ENCODE peak calls at places on chromosomes 12 and 14, in nine cellular contexts. One of them, this sample, is unnamed.

GRCh38 chr12:72901685-72902084 is 629.5 kb downstream of the TRHDE start:
- DNase-seq in cardiac muscle cell: no peak
- DNase-seq in EH: no peak
- DNase-seq in ELR: peak; percentile 4
- DNase-seq in left lobe of liver: no peak
- DNase-seq in GM13976: no peak
- DNase-seq in heart right ventricle: no peak
- DNase-seq in T-helper 9 cell: no peak
- DNase-seq in hypothalamus: no peak
- DNase-seq in this sample: no peak

GRCh38 chr12:28890664-28891063 is 258.4 kb upstream of the FAR2 start:
- DNase-seq in cardiac muscle cell: no peak
- DNase-seq in EH: no peak
- DNase-seq in ELR: no peak
- DNase-seq in left lobe of liver: no peak
- DNase-seq in GM13976: no peak
- DNase-seq in heart right ventricle: no peak
- DNase-seq in T-helper 9 cell: no peak
- DNase-seq in hypothalamus: no peak
- DNase-seq in this sample: no peak

GRCh38 chr12:68609955-68610434 is 704 bp upstream of the RAP1B start:
- DNase-seq in cardiac muscle cell: peak; percentile 4
- DNase-seq in EH: peak; percentile 48
- DNase-seq in ELR: peak; percentile 58
- DNase-seq in left lobe of liver: no peak
- DNase-seq in GM13976: no peak
- DNase-seq in heart right ventricle: peak; percentile 24
- DNase-seq in T-helper 9 cell: no peak
- DNase-seq in hypothalamus: no peak
- DNase-seq in this sample: no peak

GRCh38 chr14:68840454-68840853 is 47.6 kb upstream of the ZFP36L1 start:
- DNase-seq in cardiac muscle cell: no peak
- DNase-seq in EH: no peak
- DNase-seq in ELR: no peak
- DNase-seq in left lobe of liver: no peak
- DNase-seq in GM13976: no peak
- DNase-seq in heart right ventricle: no peak
- DNase-seq in T-helper 9 cell: no peak
- DNase-seq in hypothalamus: no peak
- DNase-seq in this sample: no peak

GRCh38 chr12:27383429-27384260 is 51.0 kb downstream of the BMAL2 start:
- DNase-seq in cardiac muscle cell: peak; percentile 70
- DNase-seq in EH: peak; percentile 86
- DNase-seq in ELR: peak; percentile 91
- DNase-seq in left lobe of liver: peak; percentile 71
- DNase-seq in GM13976: peak; percentile 73
- DNase-seq in heart right ventricle: peak; percentile 74
- DNase-seq in T-helper 9 cell: peak; percentile 40
- DNase-seq in hypothalamus: peak; percentile 32
- DNase-seq in this sample: peak; percentile 26

GRCh38 chr12:87818416-87818815 is 210.8 kb downstream of the C12orf50 start:
- DNase-seq in cardiac muscle cell: no peak
- DNase-seq in EH: no peak
- DNase-seq in ELR: no peak
- DNase-seq in left lobe of liver: no peak
- DNase-seq in GM13976: no peak
- DNase-seq in heart right ventricle: no peak
- DNase-seq in T-helper 9 cell: no peak
- DNase-seq in hypothalamus: no peak
- DNase-seq in this sample: no peak

GRCh38 chr12:21438643-21439042 is 1.2 kb downstream of the PYROXD1 start:
- DNase-seq in cardiac muscle cell: no peak
- DNase-seq in EH: no peak
- DNase-seq in ELR: no peak
- DNase-seq in left lobe of liver: no peak
- DNase-seq in GM13976: no peak
- DNase-seq in heart right ventricle: no peak
- DNase-seq in T-helper 9 cell: no peak
- DNase-seq in hypothalamus: no peak
- DNase-seq in this sample: no peak

GRCh38 chr14:54788701-54789100 is 113.9 kb downstream of the GCH1 start:
- DNase-seq in cardiac muscle cell: no peak
- DNase-seq in EH: no peak
- DNase-seq in ELR: no peak
- DNase-seq in left lobe of liver: peak; percentile 39
- DNase-seq in GM13976: no peak
- DNase-seq in heart right ventricle: no peak
- DNase-seq in T-helper 9 cell: no peak
- DNase-seq in hypothalamus: no peak
- DNase-seq in this sample: no peak

GRCh38 chr12:90199008-90199407 is 490.4 kb upstream of the ATP2B1 start:
- DNase-seq in cardiac muscle cell: no peak
- DNase-seq in EH: no peak
- DNase-seq in ELR: no peak
- DNase-seq in left lobe of liver: no peak
- DNase-seq in GM13976: no peak
- DNase-seq in heart right ventricle: no peak
- DNase-seq in T-helper 9 cell: no peak
- DNase-seq in hypothalamus: no peak
- DNase-seq in this sample: no peak

GRCh38 chr12:110354172-110354780 is 49.2 kb downstream of the ANAPC7 start:
- DNase-seq in cardiac muscle cell: no peak
- DNase-seq in EH: no peak
- DNase-seq in ELR: peak; percentile 27
- DNase-seq in left lobe of liver: no peak
- DNase-seq in GM13976: no peak
- DNase-seq in heart right ventricle: no peak
- DNase-seq in T-helper 9 cell: no peak
- DNase-seq in hypothalamus: no peak
- DNase-seq in this sample: no peak

GRCh38 chr12:53251477-53252348 is 16.4 kb upstream of the ESPL1 start:
- DNase-seq in cardiac muscle cell: peak; percentile 92
- DNase-seq in EH: peak; percentile 83
- DNase-seq in ELR: peak; percentile 81
- DNase-seq in left lobe of liver: peak; percentile 81
- DNase-seq in GM13976: peak; percentile 95
- DNase-seq in heart right ventricle: peak; percentile 72
- DNase-seq in T-helper 9 cell: peak; percentile 64
- DNase-seq in hypothalamus: peak; percentile 75
- DNase-seq in this sample: peak; percentile 53

GRCh38 chr12:46494424-46494823 is 121.9 kb upstream of the SLC38A2 start:
- DNase-seq in cardiac muscle cell: peak; percentile 52
- DNase-seq in EH: peak; percentile 87
- DNase-seq in ELR: peak; percentile 76
- DNase-seq in left lobe of liver: no peak
- DNase-seq in GM13976: no peak
- DNase-seq in heart right ventricle: no peak
- DNase-seq in T-helper 9 cell: no peak
- DNase-seq in hypothalamus: no peak
- DNase-seq in this sample: no peak

GRCh38 chr14:74938873-74939495 is 15.9 kb upstream of the RPS6KL1 start:
- DNase-seq in cardiac muscle cell: no peak
- DNase-seq in EH: no peak
- DNase-seq in ELR: no peak
- DNase-seq in left lobe of liver: no peak
- DNase-seq in GM13976: no peak
- DNase-seq in heart right ventricle: no peak
- DNase-seq in T-helper 9 cell: no peak
- DNase-seq in hypothalamus: no peak
- DNase-seq in this sample: no peak

GRCh38 chr12:103965590-103966407 is at the start of gene TDG:
- DNase-seq in cardiac muscle cell: peak; percentile 98
- DNase-seq in EH: peak; percentile 99
- DNase-seq in ELR: peak; percentile 99
- DNase-seq in left lobe of liver: peak; percentile 98
- DNase-seq in GM13976: peak; percentile 95
- DNase-seq in heart right ventricle: peak; percentile 99
- DNase-seq in T-helper 9 cell: peak; percentile 92
- DNase-seq in hypothalamus: peak; percentile 97
- DNase-seq in this sample: peak; percentile 95

GRCh38 chr14:105857223-105857815 is 330.9 kb downstream of the TMEM121 start:
- DNase-seq in cardiac muscle cell: no peak
- DNase-seq in EH: no peak
- DNase-seq in ELR: no peak
- DNase-seq in left lobe of liver: no peak
- DNase-seq in GM13976: peak; percentile 0
- DNase-seq in heart right ventricle: peak; percentile 2
- DNase-seq in T-helper 9 cell: no peak
- DNase-seq in hypothalamus: no peak
- DNase-seq in this sample: peak; percentile 15